ENCODE peak calls at places on chromosomes 3 and 15, in eight cellular contexts. P, X, T, O, H, N, U and J are unnamed samples. For H3K9me3, the result is how much of the 10 kb centered on the place peaks cover.

GRCh38 chr3:53820084-53820483 is 26.1 kb downstream of the CHDH start:
- DNase-seq in N (no peak), H (no peak), X (no peak), P (no peak), O (no peak), U (no peak), T (no peak), J (no peak)

GRCh38 chr3:144549161-144549560 is 577.5 kb downstream of the DIPK2A start:
- DNase-seq in N (no peak), O (no peak), P (no peak), H (no peak), T (no peak), X (no peak), U (peak), J (peak)

GRCh38 chr15:22974745-22975144 is 5.4 kb downstream of the CYFIP1 start:
- DNase-seq in X (no peak), P (no peak), H (no peak), N (no peak), O (no peak), U (no peak), T (no peak), J (no peak)

GRCh38 chr3:132543016-132543739 is 53.9 kb upstream of the ACKR4 start:
- DNase-seq in H (peak), O (no peak), N (no peak), U (no peak), X (no peak), T (peak), P (no peak), J (no peak)

GRCh38 chr3:66477846-66478245 is 23.0 kb downstream of the LRIG1 start:
- DNase-seq in H (no peak), T (no peak), X (no peak), N (no peak), P (no peak), U (no peak), O (no peak), J (no peak)

GRCh38 chr15:42371125-42371524 is 11.8 kb downstream of the CAPN3 start:
- DNase-seq in O (no peak), N (peak), H (peak), X (no peak), P (no peak), T (no peak), U (no peak), J (no peak)

GRCh38 chr3:14544282-14545250 is 4.4 kb upstream of the GRIP2 start:
- DNase-seq in U (no peak), P (no peak), T (no peak), O (no peak), X (no peak), H (no peak), N (no peak), J (no peak)

GRCh38 chr3:190990898-190991297 is 128.4 kb upstream of the GMNC start:
- DNase-seq in O (no peak), U (no peak), X (no peak), T (no peak), P (no peak), N (no peak), H (no peak), J (no peak)

GRCh38 chr3:58116161-58116955 is 94.4 kb downstream of the DNASE1L3 start:
- DNase-seq in H (no peak), P (no peak), T (no peak), U (no peak), X (no peak), O (no peak), N (no peak), J (no peak)

GRCh38 chr15:43383070-43383469 is 12.2 kb downstream of the TUBGCP4 start:
- DNase-seq in N (no peak), U (no peak), P (no peak), T (no peak), X (no peak), O (no peak), H (no peak), J (no peak)

GRCh38 chr3:188553569-188553968 is 399.6 kb downstream of the LPP start:
- DNase-seq in U (no peak), O (no peak), H (no peak), T (no peak), N (no peak), P (no peak), X (no peak), J (no peak)

GRCh38 chr3:141103503-141103902 is 52.4 kb downstream of the SPSB4 start:
- DNase-seq in O (no peak), H (no peak), N (no peak), T (no peak), P (no peak), U (no peak), X (no peak), J (no peak)

GRCh38 chr3:23900744-23901143 is 16.0 kb downstream of the NKIRAS1 start:
- DNase-seq in U (no peak), T (peak), O (no peak), P (no peak), N (no peak), X (no peak), H (no peak), J (no peak)

GRCh38 chr3:170222647-170223541 is 670 bp downstream of the PRKCI start:
- DNase-seq in H (no peak), T (peak), O (peak), U (peak), X (peak), N (peak), P (no peak), J (peak)

GRCh38 chr3:55624238-55624637 is 137.1 kb upstream of the WNT5A start:
- DNase-seq in H (no peak), N (no peak), T (peak), P (peak), U (no peak), O (peak), X (peak), J (no peak)

GRCh38 chr3:117735481-117736101 is 1026.0 kb downstream of the TUSC7 start:
- DNase-seq in T (no peak), P (no peak), O (no peak), N (no peak), H (no peak), U (no peak), X (no peak), J (peak)

GRCh38 chr15:51874751-51875644 is 45.5 kb downstream of the TMOD3 start:
- DNase-seq in U (no peak), P (no peak), N (peak), X (no peak), T (peak), O (peak), H (peak), J (no peak)

GRCh38 chr15:52010633-52011595 is 8.1 kb upstream of the MAPK6 start:
- DNase-seq in P (no peak), T (no peak), N (peak), X (peak), H (peak), U (no peak), O (no peak), J (no peak)

GRCh38 chr15:23035964-23036566 is 3.3 kb downstream of the TUBGCP5 start:
- DNase-seq in H (peak), U (peak), T (peak), O (peak), N (peak), X (peak), P (no peak), J (peak)

GRCh38 chr15:43249699-43250203 is 17.0 kb downstream of the TGM5 start:
- DNase-seq in P (no peak), U (no peak), T (no peak), O (no peak), H (no peak), X (no peak), N (no peak), J (no peak)

GRCh38 chr3:70072180-70072579 is 72.6 kb downstream of the SAMMSON start:
- DNase-seq in P (no peak), O (no peak), U (no peak), T (no peak), N (no peak), X (no peak), H (no peak), J (no peak)

DNA sequence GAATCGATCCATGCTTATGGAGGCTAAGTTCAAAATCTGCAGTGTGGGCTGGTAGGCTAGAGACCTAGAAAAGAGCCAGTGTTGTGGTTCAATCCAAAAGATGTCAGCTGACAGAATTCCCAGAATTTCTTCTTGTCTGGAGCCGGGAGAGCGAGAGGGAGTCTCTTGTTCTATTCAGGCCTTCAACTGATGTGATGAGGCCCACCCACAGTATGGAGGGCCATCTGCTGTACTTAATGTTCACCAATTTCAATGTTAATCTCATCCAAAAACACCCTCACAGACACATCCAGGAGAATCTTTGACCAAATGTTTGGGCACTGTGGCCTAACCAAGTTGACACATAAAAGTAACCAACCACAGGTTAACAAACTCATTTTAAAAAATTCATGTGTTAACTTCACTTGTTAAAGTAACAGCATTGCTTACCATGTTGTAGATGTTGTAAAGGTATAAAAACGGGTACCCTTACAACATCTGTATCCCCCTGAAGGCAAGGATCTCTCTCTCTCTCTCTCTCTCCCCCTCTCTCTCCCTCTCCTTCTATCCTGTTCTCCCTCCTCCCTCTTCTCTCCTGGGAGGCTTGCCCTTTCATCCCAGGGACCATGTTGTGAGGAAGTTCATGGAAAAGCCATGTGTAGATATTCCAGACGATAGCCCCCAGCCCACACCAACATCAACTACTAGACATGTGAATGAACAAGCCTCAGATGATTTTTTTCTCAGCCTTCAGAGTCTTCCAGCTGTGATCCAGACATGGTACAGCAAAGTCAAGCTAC is 66.4 kb upstream of the CHD2 start:
- DNase-seq in N (no peak), O (no peak), X (no peak), H (no peak), P (no peak), T (no peak), U (no peak), J (no peak)
- H3K4me3 ChIP-seq in N (no peak), O (no peak), X (no peak), H (no peak), P (no peak), T (no peak), U (no peak), J (no peak)

DNA sequence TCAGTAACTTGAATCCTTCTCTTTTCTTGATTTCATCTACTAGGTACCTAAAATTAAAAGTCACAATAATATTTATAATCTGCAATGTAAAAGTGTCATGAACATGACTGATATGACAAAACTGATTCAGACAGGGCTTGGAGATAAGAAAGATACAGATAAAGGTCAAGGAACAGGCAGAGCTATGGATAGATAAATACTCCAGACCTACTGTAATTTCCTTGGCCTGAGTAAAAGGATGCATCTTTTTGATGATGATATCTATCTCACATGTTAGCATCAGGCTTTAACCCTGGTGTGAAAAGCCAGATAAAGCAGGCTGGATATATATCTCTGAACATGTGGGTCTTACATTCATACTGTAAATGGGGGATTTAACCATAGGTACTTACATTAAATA is 108.1 kb downstream of the GADL1 start:
- DNase-seq in X (no peak), T (no peak), U (no peak), O (no peak), N (no peak), H (no peak), P (no peak), J (no peak)
- H3K9me3 ChIP-seq in X (under half), T (under half), U (under half), O (under half), N (under half), H (under half), P (under half), J (under half)

DNA sequence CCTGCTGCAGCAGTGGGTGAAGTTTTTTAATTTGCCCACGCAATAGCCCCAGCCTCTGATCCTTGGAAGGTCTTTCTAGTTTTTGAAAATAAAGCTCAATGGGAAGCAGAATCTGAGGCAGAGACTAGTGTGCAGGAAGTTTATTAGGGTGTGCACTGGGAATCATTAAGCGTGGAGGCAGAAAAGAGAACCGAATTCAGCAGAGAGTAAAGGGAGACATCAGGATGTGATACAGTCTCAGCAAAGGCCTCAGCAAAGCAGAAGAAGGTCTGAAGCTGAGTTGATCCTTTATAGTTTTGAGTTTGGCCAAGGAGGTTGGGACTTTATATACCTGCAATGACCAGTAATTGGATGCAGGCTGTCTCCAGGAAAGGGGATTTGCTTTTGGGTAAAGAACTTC is 4.9 kb upstream of the BTLA start:
- DNase-seq in P (no peak), U (no peak), X (no peak), T (no peak), O (no peak), N (no peak), H (no peak), J (no peak)
- H3K4me3 ChIP-seq in P (no peak), U (no peak), X (no peak), T (no peak), O (no peak), N (no peak), H (no peak), J (no peak)

GRCh38 chr3:183594636-183595035 is 39.1 kb upstream of the KLHL6 start:
- DNase-seq in U (no peak), T (peak), N (no peak), O (no peak), H (no peak), P (no peak), X (no peak), J (no peak)
- H3K9me3 ChIP-seq in U (under half), T (under half), N (under half), O (under half), H (under half), P (under half), X (under half), J (under half)

DNA sequence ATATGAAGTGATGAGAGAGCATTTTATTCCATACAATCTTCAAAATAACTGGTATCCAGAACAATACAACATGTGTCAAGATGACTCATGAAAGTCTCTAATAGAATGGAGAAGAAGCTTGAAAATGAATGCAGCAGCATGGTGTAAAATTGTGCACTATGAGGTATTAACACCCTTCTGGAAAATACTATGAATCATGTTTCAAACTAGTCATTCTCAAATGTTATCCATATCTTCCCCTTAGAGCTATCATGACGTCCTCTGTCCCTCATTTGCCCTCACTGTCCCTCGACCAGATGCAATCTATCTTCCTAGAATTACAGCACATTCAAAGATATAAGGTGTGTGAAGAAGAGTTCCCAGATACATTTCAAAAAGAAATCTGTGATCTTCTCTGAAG is 198.2 kb downstream of the NECTIN3 start:
- DNase-seq in X (no peak), O (no peak), T (no peak), H (no peak), U (no peak), N (no peak), P (no peak), J (no peak)
- H3K4me3 ChIP-seq in X (no peak), O (no peak), T (no peak), H (no peak), U (no peak), N (no peak), P (no peak), J (no peak)